ENCODE peak calls at places on chromosomes 2 and 18, in nine cellular contexts. Q is prostate gland; N is GM12878; V is left ventricle myocardium inferior; B is naive thymus-derived CD4-positive, alpha-beta T cell; T is GM23248; D is dorsolateral prefrontal cortex; H is DND-41; K is brain microvascular endothelial cell. J is an unnamed sample. For H3K27me3, the result is how much of the 10 kb centered on the place peaks cover.

GRCh38 chr2:70202236-70202806 is 11.5 kb upstream of the C2orf42 start:
- DNase-seq in K (no peak), T (no peak), N (no peak), Q (no peak), V (no peak), B (no peak), H (no peak), D (no peak), J (no peak)

GRCh38 chr2:129934044-129934822 is 45.2 kb upstream of the RAB6C start:
- DNase-seq in B (no peak), V (no peak), H (no peak), N (no peak), K (no peak), Q (no peak), D (no peak), T (peak), J (no peak)

GRCh38 chr2:132479140-132479539 is 62.5 kb downstream of the GPR39 start:
- DNase-seq in T (no peak), H (no peak), Q (no peak), N (no peak), D (no peak), V (no peak), K (no peak), B (no peak), J (no peak)

GRCh38 chr2:328761-329160 is 40.9 kb upstream of the ALKAL2 start:
- DNase-seq in N (no peak), T (no peak), H (no peak), Q (no peak), K (peak), V (no peak), B (no peak), D (no peak), J (no peak)

GRCh38 chr2:794554-795244 is 117.5 kb upstream of the TMEM18 start:
- DNase-seq in V (peak), T (no peak), H (no peak), N (no peak), D (no peak), Q (no peak), B (no peak), K (no peak), J (no peak)

GRCh38 chr18:63150326-63150725 is 169.2 kb downstream of the BCL2 start:
- DNase-seq in B (no peak), T (no peak), N (no peak), H (no peak), Q (no peak), D (no peak), K (no peak), V (no peak), J (no peak)

GRCh38 chr2:160534996-160535395 is 41.4 kb upstream of the RBMS1 start:
- DNase-seq in N (no peak), V (no peak), Q (no peak), K (no peak), D (no peak), H (no peak), T (no peak), B (no peak), J (no peak)

GRCh38 chr2:227888289-227888688 is 16.9 kb downstream of the DAW1 start:
- DNase-seq in K (no peak), T (peak), V (no peak), B (no peak), Q (no peak), D (no peak), H (no peak), N (no peak), J (no peak)

GRCh38 chr2:237904806-237905599 is 45.6 kb downstream of the RAMP1 start:
- DNase-seq in B (no peak), H (peak), D (peak), Q (no peak), T (peak), N (peak), V (peak), K (peak), J (peak)
- H3K4me3 ChIP-seq in B (no peak), H (no peak), D (no peak), Q (no peak), T (peak), N (no peak), V (peak), K (no peak), J (no peak)

DNA sequence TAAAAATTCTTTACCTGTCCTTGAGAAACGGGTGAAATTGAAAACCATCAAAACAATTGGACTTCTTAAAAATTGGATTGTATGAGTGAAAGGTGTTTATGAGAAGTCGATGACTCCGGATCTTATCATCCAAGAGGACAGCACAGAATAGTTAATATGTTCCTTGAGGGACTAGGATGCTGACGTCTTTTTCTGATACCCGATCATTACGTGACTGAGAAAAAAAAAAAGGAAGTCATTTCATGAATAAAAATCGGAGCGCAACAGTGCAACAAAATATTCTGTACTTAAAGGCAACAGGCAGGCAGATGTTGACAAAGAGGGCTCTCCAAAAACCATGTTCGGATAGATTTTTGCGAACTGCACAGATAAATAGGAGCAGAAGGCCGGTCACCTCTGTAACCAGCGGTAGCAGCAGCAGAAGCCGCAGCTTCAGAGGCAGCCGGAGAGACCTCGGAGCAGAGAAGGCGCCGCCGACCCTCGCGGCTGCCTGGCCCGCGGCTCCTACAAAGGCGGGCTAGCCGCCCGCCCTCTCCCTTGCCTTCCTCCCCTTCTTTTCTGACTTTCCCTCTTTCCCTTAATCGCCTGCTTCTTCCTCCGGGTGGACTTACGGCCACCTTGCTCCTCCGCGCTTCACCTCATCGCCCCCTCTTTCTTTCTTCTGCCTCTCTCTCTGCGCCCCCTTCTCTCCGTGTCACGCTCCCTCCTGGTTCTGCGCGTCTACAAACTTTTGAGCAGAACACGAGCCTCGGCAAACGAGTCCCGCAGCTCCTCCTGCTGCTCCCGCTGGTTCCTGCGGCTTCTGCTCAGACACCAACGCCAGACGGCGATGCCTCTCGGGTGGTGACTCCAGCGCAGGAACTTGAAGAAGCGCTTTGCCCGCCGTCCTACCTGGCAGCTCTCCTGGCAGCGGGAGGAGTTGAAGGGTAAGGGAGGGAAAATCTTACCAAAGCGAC is at the start of gene ADCYAP1:
- DNase-seq in N (no peak), D (no peak), K (no peak), V (no peak), Q (no peak), H (no peak), B (no peak), T (peak), J (no peak)
- H3K27me3 ChIP-seq in N (under half), D (under half), K (half or more), V (half or more), Q (under half), H (under half), B (under half), T (half or more), J (half or more)

GRCh38 chr2:44087037-44087713 is 81.5 kb upstream of the PPM1B start:
- DNase-seq in V (peak), B (peak), N (no peak), Q (peak), T (peak), K (peak), D (peak), H (peak), J (peak)
- H3K27ac ChIP-seq in V (peak), B (peak), N (no peak), Q (peak), T (no peak), K (no peak), D (peak), H (peak), J (peak)

GRCh38 chr18:49811151-49811938 is 2.0 kb downstream of the ACAA2 start:
- DNase-seq in H (no peak), T (peak), D (no peak), K (no peak), Q (peak), B (no peak), V (no peak), N (no peak), J (no peak)
- H3K4me3 ChIP-seq in H (no peak), T (peak), D (no peak), K (no peak), Q (no peak), B (no peak), V (peak), N (no peak), J (no peak)

GRCh38 chr2:37005118-37005868 is 39.0 kb upstream of the STRN start:
- DNase-seq in V (no peak), H (no peak), D (no peak), Q (no peak), N (peak), K (no peak), B (peak), T (no peak), J (no peak)
- H3K27me3 ChIP-seq in V (under half), H (under half), D (under half), Q (under half), N (under half), K (under half), B (under half), T (under half), J (under half)

DNA sequence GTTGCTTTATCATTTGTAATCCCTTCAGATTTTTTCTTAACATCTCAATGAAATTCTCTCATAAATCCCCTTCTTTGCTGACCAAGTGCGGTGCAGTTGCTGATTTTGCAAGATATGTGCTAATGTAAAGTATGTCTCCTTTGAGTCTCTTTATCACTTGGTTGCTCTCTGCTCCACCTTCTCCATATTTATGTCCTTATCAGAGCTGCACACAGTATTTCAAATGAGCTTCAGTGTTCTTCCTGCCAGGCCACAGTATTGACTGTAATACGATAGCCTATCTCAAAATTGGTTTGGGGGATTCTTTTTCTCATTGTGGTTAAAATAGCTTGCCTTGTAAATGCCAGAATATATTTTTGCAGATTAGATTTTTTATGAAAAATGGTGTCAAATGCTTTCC is 32.2 kb downstream of the MAIP1 start:
- DNase-seq in B (no peak), K (no peak), T (no peak), H (no peak), V (no peak), Q (no peak), N (no peak), D (no peak), J (no peak)
- H3K27ac ChIP-seq in B (no peak), K (no peak), T (no peak), H (no peak), V (peak), Q (no peak), N (no peak), D (no peak), J (no peak)

DNA sequence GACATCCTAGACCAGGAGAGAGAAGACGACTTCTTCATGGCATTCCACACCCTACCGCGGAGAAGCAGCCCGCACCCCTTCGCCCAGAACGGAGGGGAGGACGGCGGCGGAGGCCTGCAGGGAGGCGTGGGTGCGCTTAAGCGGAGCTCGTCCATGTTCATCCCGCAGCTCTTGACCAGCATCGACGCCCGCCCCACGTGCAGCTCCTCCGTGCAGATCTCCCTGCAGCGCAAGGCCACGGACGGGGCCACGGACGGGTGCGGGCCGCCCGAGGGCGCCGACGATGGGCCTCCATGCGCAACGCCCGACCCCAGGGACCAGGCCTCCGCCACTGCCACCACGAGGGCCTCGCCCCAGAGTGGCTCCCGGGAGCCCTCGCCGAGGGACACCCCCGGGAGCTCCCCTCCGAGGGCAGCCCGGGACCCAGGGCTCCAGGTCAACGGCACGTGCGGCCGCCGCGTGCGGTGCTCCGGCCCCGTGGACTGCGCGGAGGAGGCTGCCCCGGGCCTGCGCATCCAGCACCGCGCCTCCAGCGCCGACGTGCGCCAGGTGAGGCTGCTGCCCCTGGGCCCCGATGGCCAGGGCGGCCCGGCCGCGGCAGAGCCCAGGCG is 211.8 kb downstream of the NEDD4L start:
- DNase-seq in T (no peak), D (no peak), Q (no peak), K (no peak), N (no peak), V (peak), B (no peak), H (no peak), J (peak)
- H3K4me3 ChIP-seq in T (no peak), D (no peak), Q (no peak), K (no peak), N (no peak), V (peak), B (no peak), H (no peak), J (peak)

DNA sequence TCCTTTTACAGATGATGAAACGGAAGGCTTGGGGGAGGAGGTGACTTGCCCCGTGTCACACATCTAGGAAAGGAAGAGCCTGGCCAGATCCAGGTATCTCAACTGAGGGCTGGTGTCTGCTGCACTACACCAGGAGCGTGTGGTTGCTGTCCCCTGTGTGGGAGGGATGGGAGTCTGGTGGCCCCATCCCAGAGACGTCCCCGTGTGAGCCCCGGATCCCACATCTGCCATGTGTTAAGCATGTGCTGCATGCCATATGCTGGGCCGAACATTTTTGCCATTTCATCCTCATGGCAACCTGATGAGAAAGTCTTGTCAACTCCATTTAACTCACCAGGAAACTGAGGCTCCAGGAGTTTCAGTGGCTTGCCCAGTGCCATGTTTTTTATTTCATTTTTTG is 4.2 kb downstream of the GAREM2 start:
- DNase-seq in T (no peak), N (no peak), H (no peak), K (no peak), Q (no peak), D (no peak), V (no peak), B (no peak), J (peak)
- H3K27me3 ChIP-seq in T (under half), N (under half), H (under half), K (under half), Q (under half), D (under half), V (under half), B (under half), J (under half)